ENCODE peak calls at places on chromosomes 1 and 21, in six cellular contexts. D is sigmoid colon, Z is GM12878, I is HCT116, V is stomach, F is lower leg skin. Y is an unnamed sample.

GRCh38 chr1:185110145-185110544 is 46.6 kb downstream of the TRMT1L start:
- DNase-seq in V (no peak), I (no peak), Z (no peak), F (no peak), D (no peak), Y (no peak)

GRCh38 chr1:155029513-155030242 is 3.9 kb downstream of the DCST2 start:
- DNase-seq in V (no peak), I (no peak), F (no peak), Z (no peak), D (no peak), Y (no peak)

GRCh38 chr21:46115441-46116188 is 17.7 kb downstream of the COL6A2 start:
- DNase-seq in V (no peak), Z (no peak), F (no peak), I (no peak), D (peak), Y (no peak)

GRCh38 chr1:36876990-36877389 is 157.3 kb downstream of the GRIK3 start:
- DNase-seq in Z (no peak), V (no peak), D (no peak), I (no peak), F (no peak), Y (no peak)

GRCh38 chr1:89274431-89274857 is 1.8 kb upstream of the GBP5 start:
- DNase-seq in V (no peak), D (no peak), I (no peak), Z (no peak), F (no peak), Y (no peak)

GRCh38 chr1:78536427-78536826 is 45.7 kb downstream of the PTGFR start:
- DNase-seq in F (no peak), V (no peak), Z (no peak), I (no peak), D (no peak), Y (no peak)

GRCh38 chr1:47993881-47994625 is 3.1 kb downstream of the TRABD2B start:
- DNase-seq in V (no peak), D (no peak), I (no peak), Z (no peak), F (no peak), Y (no peak)

GRCh38 chr1:39065542-39065941 is 39.4 kb downstream of the NDUFS5 start:
- DNase-seq in V (no peak), F (no peak), Z (no peak), I (no peak), D (no peak), Y (no peak)

GRCh38 chr1:212315907-212316306 is 30.7 kb downstream of the PPP2R5A start:
- DNase-seq in V (no peak), D (no peak), I (peak), Z (no peak), F (no peak), Y (peak)

GRCh38 chr1:20366766-20367602 is 76.3 kb downstream of the VWA5B1 start:
- DNase-seq in D (no peak), F (no peak), V (no peak), I (no peak), Z (no peak), Y (no peak)

GRCh38 chr1:53332833-53333232 is 5.0 kb upstream of the LRP8 start:
- DNase-seq in Z (no peak), F (no peak), D (peak), V (peak), I (no peak), Y (no peak)

GRCh38 chr1:63674865-63675815 is 81.9 kb downstream of the PGM1 start:
- DNase-seq in Z (no peak), F (no peak), D (no peak), I (no peak), V (peak), Y (no peak)

GRCh38 chr1:183996036-183996376 is 41.5 kb downstream of the COLGALT2 start:
- DNase-seq in Z (no peak), F (no peak), D (no peak), V (no peak), I (no peak), Y (no peak)

GRCh38 chr1:191608367-191608766 is 549.9 kb upstream of the RGS18 start:
- DNase-seq in D (no peak), I (no peak), Z (no peak), V (no peak), F (peak), Y (no peak)

GRCh38 chr1:92840600-92840999 is 8.8 kb downstream of the RPL5 start:
- DNase-seq in D (no peak), F (no peak), Z (no peak), I (no peak), V (no peak), Y (no peak)
- TF ChIP-seq POLR2A in D (no peak), F (no peak), Z (no peak), I (no peak), V (no peak), Y (no peak)

DNA sequence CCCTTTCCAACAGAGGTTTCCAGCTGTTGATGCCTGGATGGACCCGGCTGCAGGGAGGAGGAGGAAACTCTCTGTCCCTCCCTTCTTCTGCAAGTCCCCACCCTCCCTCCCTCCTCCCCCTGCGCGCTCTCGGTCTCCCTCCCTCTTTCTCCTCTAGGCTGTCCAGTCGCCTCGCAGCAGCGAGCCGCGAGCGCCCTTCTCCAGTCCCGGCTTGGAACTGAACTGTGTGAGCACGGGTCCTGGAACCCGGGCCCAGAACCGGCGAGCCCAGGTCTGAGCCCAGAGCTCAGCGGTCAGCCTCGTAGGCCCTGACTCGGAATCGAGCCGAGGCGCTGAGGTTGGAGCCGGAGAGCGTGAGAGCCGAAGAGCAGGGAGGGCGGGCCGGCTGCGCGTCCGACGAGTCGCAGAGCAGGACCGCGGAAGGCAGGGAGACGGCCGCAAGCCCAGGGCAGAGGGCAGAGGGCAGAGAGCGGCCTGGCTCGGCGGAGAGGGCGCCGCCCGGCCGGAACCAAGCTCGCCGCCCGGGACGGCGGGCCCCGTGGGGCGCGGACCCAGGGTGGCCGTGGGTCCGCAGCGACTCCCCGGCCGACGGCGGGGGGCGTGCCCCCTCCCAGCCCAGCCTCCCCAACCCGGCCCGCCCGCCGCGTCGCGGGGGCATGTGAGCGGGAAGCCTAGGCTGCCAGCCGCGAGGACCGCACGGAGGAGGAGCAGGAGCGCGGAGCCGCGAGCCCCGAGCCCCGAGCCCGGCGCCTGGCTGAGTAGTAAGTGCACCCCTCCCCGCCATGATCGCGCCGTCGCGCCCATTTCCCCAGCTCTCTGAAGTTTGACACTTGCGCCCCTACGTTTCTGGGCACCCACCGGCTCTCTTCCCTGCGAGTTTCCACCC is at the start of gene SOX13:
- DNase-seq in V (peak), Z (no peak), F (peak), I (peak), D (peak), Y (peak)
- TF ChIP-seq POLR2A in V (no peak), Z (no peak), F (no peak), I (peak), D (peak), Y (no peak)

GRCh38 chr1:28888915-28889314 is 25.5 kb upstream of the EPB41 start:
- DNase-seq in I (no peak), V (no peak), Z (no peak), D (no peak), F (no peak), Y (no peak)

GRCh38 chr1:28886731-28887417 is 27.5 kb upstream of the EPB41 start:
- DNase-seq in Z (peak), I (peak), D (peak), V (peak), F (peak), Y (peak)

GRCh38 chr1:28885982-28886730 is 28.2 kb upstream of the EPB41 start:
- DNase-seq in V (no peak), F (no peak), I (no peak), D (no peak), Z (no peak), Y (no peak)

GRCh38 chr1:28887835-28888682 is 26.3 kb upstream of the EPB41 start:
- DNase-seq in V (peak), F (no peak), D (peak), I (no peak), Z (no peak), Y (peak)

GRCh38 chr1:28887418-28887834 is 26.9 kb upstream of the EPB41 start:
- DNase-seq in V (peak), I (no peak), D (no peak), F (no peak), Z (no peak), Y (no peak)
- TF ChIP-seq POLR2A in V (no peak), I (no peak), D (no peak), F (no peak), Z (no peak), Y (no peak)

GRCh38 chr1:84991097-84991890 is 5.6 kb downstream of the MCOLN2 start:
- DNase-seq in I (no peak), F (no peak), V (no peak), D (no peak), Z (no peak), Y (no peak)
- TF ChIP-seq POLR2A in I (no peak), F (no peak), V (no peak), D (no peak), Z (no peak), Y (no peak)